ENCODE peak calls at places on chromosomes 3 and 15, in ten cellular contexts. E is Panc1; K is A549; D is GM12878; R is CD8-positive, alpha-beta T cell; F is prostate gland; G is spleen; A is fibroblast of mammary gland; C is mammary epithelial cell; W is BJ. H is an unnamed sample.

GRCh38 chr3:172908871-172909270 is 158.3 kb downstream of the ECT2 start:
- DNase-seq in F (no peak), D (no peak), E (no peak), R (no peak), A (no peak), K (no peak), C (no peak), G (no peak), W (no peak), H (no peak)

GRCh38 chr3:143975549-143976152 is 4.0 kb downstream of the DIPK2A start:
- DNase-seq in R (no peak), F (peak), D (no peak), C (peak), E (no peak), G (no peak), K (peak), W (no peak), A (peak), H (peak)

GRCh38 chr3:12239301-12239700 is 49.6 kb upstream of the PPARG start:
- DNase-seq in F (no peak), E (no peak), R (no peak), D (no peak), A (peak), K (no peak), W (no peak), G (no peak), C (no peak), H (peak)

GRCh38 chr3:172918165-172918564 is 167.6 kb downstream of the ECT2 start:
- DNase-seq in G (no peak), W (no peak), F (no peak), C (no peak), A (peak), R (no peak), K (no peak), E (no peak), D (no peak), H (peak)

GRCh38 chr15:68272797-68273271 is 4.7 kb upstream of the FEM1B start:
- DNase-seq in G (no peak), K (peak), R (no peak), A (peak), W (peak), D (no peak), C (peak), F (no peak), E (no peak), H (peak)

GRCh38 chr15:78757636-78757905 is 53.7 kb downstream of the ADAMTS7 start:
- DNase-seq in D (no peak), K (no peak), W (no peak), C (no peak), A (no peak), R (no peak), G (no peak), F (no peak), E (no peak), H (no peak)

GRCh38 chr15:27768731-27769510 is 330.2 kb downstream of the OCA2 start:
- DNase-seq in R (no peak), F (no peak), E (no peak), D (no peak), W (no peak), C (no peak), G (no peak), A (no peak), K (no peak), H (no peak)

GRCh38 chr3:41317718-41318117 is 118.4 kb downstream of the CTNNB1 start:
- DNase-seq in A (peak), W (no peak), D (no peak), R (no peak), E (no peak), C (peak), G (no peak), F (no peak), K (peak), H (peak)

GRCh38 chr3:86814321-86814720 is 176.6 kb downstream of the VGLL3 start:
- DNase-seq in A (no peak), K (no peak), C (no peak), W (no peak), E (no peak), F (no peak), G (no peak), D (no peak), R (no peak), H (no peak)

GRCh38 chr3:128910006-128910405 is 30.6 kb downstream of the ACAD9 start:
- DNase-seq in D (no peak), A (no peak), E (no peak), F (no peak), K (no peak), W (no peak), R (no peak), C (no peak), G (no peak), H (no peak)

GRCh38 chr3:17730318-17730967 is 12.0 kb downstream of the TBC1D5 start:
- DNase-seq in R (no peak), A (peak), D (no peak), C (no peak), F (no peak), K (no peak), G (no peak), E (no peak), W (no peak), H (peak)

GRCh38 chr15:67178569-67179210 is 75.8 kb downstream of the AAGAB start:
- DNase-seq in W (peak), D (no peak), C (peak), G (no peak), K (peak), A (peak), F (no peak), E (peak), R (no peak), H (peak)

GRCh38 chr3:72177075-72178050 is 392.4 kb upstream of the PROK2 start:
- DNase-seq in W (no peak), E (no peak), K (no peak), G (no peak), R (no peak), D (no peak), A (peak), C (peak), F (peak), H (peak)

GRCh38 chr15:40764766-40765136 is 883 bp downstream of the GCHFR start:
- DNase-seq in R (no peak), W (no peak), K (no peak), G (no peak), E (no peak), F (no peak), A (no peak), D (no peak), C (no peak), H (no peak)

GRCh38 chr15:58331903-58332675 is 99.7 kb upstream of the LIPC start:
- DNase-seq in C (peak), W (peak), F (peak), E (peak), G (peak), D (peak), A (peak), R (peak), K (peak), H (peak)

GRCh38 chr3:141707741-141708203 is 30.3 kb upstream of the RNF7 start:
- DNase-seq in F (no peak), E (no peak), K (no peak), R (no peak), D (no peak), G (no peak), C (peak), A (no peak), W (peak), H (peak)

GRCh38 chr3:42148982-42149432 is 57.9 kb downstream of the TRAK1 start:
- DNase-seq in A (peak), D (no peak), C (no peak), F (peak), W (peak), R (no peak), K (peak), G (no peak), E (no peak), H (peak)

GRCh38 chr3:73432723-73433032 is 192.1 kb downstream of the PDZRN3 start:
- DNase-seq in A (no peak), D (no peak), C (no peak), G (no peak), K (no peak), W (no peak), F (no peak), E (no peak), R (no peak), H (no peak)

GRCh38 chr3:128492353-128493220 is at the start of gene GATA2:
- DNase-seq in C (no peak), R (peak), E (no peak), K (no peak), F (peak), A (no peak), W (no peak), D (no peak), G (peak), H (no peak)

GRCh38 chr15:85154061-85154460 is 172.4 kb downstream of the PDE8A start:
- DNase-seq in R (no peak), F (no peak), G (no peak), D (no peak), K (no peak), A (no peak), W (no peak), C (no peak), E (no peak), H (no peak)

GRCh38 chr3:124974691-124975090 is 40.1 kb upstream of the MUC13 start:
- DNase-seq in R (no peak), D (no peak), E (no peak), C (no peak), W (no peak), K (no peak), F (no peak), A (no peak), G (no peak), H (no peak)

GRCh38 chr3:59235221-59236012 is 185.6 kb upstream of the CFAP20DC start:
- DNase-seq in W (no peak), G (no peak), E (no peak), A (no peak), C (no peak), R (no peak), F (no peak), D (peak), K (no peak), H (no peak)

GRCh38 chr3:11224010-11224409 is 48.2 kb upstream of the ATG7 start:
- DNase-seq in K (no peak), A (no peak), R (no peak), D (no peak), C (no peak), F (no peak), W (no peak), G (no peak), E (no peak), H (no peak)

GRCh38 chr3:11230125-11230524 is 42.1 kb upstream of the ATG7 start:
- DNase-seq in G (no peak), K (no peak), C (peak), F (peak), A (no peak), D (no peak), W (no peak), R (no peak), E (no peak), H (peak)

GRCh38 chr3:11224870-11225251 is 47.3 kb upstream of the ATG7 start:
- DNase-seq in W (no peak), C (no peak), G (no peak), D (no peak), A (no peak), E (no peak), F (no peak), R (no peak), K (no peak), H (no peak)

GRCh38 chr3:11228041-11228440 is 44.2 kb upstream of the ATG7 start:
- DNase-seq in E (no peak), R (no peak), G (no peak), A (peak), C (no peak), D (no peak), W (no peak), K (no peak), F (no peak), H (no peak)

DNA sequence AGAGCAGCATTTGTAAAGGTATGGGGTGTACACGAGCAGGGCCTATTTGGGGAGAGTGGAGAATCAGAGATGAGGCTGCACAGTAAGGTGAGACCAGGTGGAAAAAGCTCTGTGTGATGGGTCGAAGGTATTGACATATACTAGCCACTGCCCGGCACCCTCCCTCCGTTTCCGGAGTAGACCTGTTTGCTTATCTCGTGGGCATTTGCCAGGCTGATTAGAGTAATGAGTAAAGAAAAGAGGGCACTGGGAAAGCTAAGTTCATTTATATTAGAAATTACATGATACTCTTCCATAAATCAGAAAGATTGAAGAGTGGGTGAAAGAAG is 46.2 kb upstream of the ATG7 start:
- DNase-seq in R (no peak), D (no peak), E (no peak), K (no peak), C (no peak), G (no peak), A (no peak), W (no peak), F (no peak), H (no peak)
- H3K4me3 ChIP-seq in R (no peak), D (no peak), E (peak), K (peak), C (no peak), G (peak), A (peak), W (no peak), F (no peak), H (peak)

DNA sequence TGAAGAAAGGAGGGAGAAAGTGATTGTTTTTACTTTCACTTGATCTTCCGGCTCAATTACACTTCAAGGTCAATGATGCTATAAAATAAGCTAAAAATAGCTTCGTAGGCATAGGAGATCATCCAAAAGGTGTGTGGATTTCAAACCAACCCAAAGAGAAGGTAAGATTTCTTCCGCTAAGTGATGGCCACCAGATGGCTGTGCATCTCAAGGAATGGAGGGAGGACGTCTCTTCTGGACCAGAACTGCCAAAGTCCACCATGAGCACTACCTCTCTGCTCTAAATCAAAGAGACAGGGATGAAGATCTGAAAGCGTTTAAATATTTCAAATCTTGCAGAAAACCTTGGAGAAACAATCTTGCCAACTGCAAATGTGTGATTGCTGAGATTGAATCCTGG is 199.1 kb upstream of the ZPLD1 start:
- DNase-seq in W (no peak), D (no peak), C (no peak), E (no peak), G (no peak), F (no peak), K (peak), A (peak), R (peak), H (peak)
- TF ChIP-seq CTCF in W (peak), D (peak), C (peak), E (peak), G (no peak), F (no peak), K (peak), A (peak), R (no peak), H (peak)

DNA sequence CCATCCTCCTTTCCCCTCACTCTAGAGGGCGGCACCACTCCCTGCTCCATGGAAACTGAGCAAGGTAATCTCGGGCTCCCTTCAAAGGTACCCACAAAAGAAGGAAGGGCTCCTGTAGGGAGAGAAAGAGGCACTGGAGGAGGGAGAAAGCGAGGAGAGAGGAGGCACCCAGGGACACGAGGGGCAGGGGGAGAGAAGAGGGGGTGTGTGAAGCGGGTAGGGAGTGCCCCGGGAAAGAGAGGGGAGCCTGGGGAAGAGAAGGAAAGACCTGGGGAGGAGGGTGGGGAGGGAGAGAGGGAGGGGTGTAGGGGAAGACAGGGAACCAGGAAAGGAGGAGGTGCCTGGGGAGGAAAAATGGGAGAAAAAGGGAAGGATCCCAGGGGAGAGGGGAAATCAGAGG is 523 bp downstream of the VILL start:
- DNase-seq in W (no peak), G (peak), E (no peak), A (no peak), R (no peak), D (no peak), F (no peak), K (no peak), C (no peak), H (no peak)
- H3K4me3 ChIP-seq in W (no peak), G (no peak), E (no peak), A (no peak), R (no peak), D (no peak), F (no peak), K (no peak), C (no peak), H (no peak)

GRCh38 chr3:111861396-111861795 is 2.3 kb downstream of the PHLDB2 start:
- DNase-seq in K (no peak), G (no peak), W (no peak), A (no peak), R (no peak), E (no peak), C (peak), D (no peak), F (no peak), H (peak)

GRCh38 chr3:111859061-111859973 is at the start of gene PHLDB2:
- DNase-seq in E (no peak), D (no peak), K (peak), W (no peak), A (peak), R (peak), F (peak), G (peak), C (peak), H (peak)

GRCh38 chr3:111858641-111859040 is 424 bp upstream of the PHLDB2 start:
- DNase-seq in G (no peak), K (no peak), W (no peak), C (no peak), E (no peak), R (no peak), A (no peak), D (no peak), F (no peak), H (no peak)

GRCh38 chr3:111862415-111862814 is 3.4 kb downstream of the PHLDB2 start:
- DNase-seq in G (no peak), E (no peak), K (no peak), C (peak), A (no peak), D (no peak), R (no peak), W (no peak), F (no peak), H (no peak)

DNA sequence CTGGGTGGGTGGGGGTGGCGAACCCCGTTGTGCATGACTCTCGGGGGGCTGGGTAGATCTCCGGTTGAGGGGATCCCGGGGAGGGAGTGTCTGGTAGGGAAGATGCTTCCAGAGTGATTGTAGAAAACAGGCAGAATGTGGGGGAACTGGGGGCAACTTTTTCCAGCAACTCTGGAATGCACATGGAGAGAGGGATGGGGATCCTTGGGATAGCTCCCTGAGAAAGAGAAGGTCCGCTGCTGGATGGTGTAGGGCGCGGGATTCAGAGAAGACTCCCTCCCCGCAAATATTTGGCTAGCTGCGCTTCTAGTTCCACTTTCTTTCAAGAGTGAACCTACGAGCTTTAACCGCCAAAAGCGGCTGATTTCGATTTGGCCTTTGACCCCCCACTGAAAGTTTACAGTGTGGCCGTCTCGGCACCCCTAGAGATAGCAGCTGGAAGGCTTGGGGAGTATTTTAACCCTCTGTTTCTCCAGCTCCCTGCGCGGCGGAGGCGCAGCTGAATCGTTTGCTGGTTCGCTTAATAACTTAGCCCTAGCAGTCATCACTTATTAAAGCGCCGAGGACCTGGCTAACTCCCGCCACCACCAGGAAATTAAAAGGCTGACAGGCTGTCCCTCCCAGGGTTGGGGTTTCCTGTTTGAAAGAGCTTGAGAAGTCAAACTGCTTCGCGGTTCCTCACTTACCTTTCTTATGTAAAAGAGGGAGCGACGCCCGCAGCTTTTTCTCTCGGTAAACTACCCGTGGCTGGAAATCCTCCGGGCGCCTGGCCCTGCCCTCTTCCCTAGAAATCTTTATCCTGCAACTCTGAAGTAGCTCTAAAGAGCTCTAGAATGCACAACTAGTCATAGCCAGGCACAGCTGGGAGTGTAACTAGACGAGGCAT is 1.2 kb downstream of the PHLDB2 start:
- DNase-seq in A (peak), W (peak), R (peak), E (peak), F (peak), D (peak), C (peak), G (peak), K (peak), H (peak)
- TF ChIP-seq CTCF in A (peak), W (peak), R (no peak), E (peak), F (peak), D (peak), C (peak), G (peak), K (peak), H (peak)

H was measured in fibroblast of the aortic adventitia.